ENCODE peak calls at places on chromosomes 5 and 9, in ten cellular contexts. J is astrocyte of the cerebellum, X is uterus, V is A549, T is epithelial cell of proximal tubule, E is Peyer's patch, P is transverse colon, H is MM.1S, F is fibroblast of the aortic adventitia, C is AG09309. L is an unnamed sample.

GRCh38 chr5:169160405-169160901 is 140.5 kb downstream of the SLIT3 start:
- DNase-seq in E (no peak), H (no peak), X (peak; percentile 61), C (no peak), J (no peak), V (peak; percentile 46), P (no peak), T (no peak), F (peak; percentile 97), L (no peak)

GRCh38 chr5:150486402-150487198 is 21.3 kb upstream of the NDST1 start:
- DNase-seq in F (peak; percentile 52), J (no peak), P (peak; percentile 57), E (peak; percentile 30), X (peak; percentile 65), T (no peak), C (no peak), V (peak; percentile 64), H (peak; percentile 56), L (peak; percentile 64)

GRCh38 chr9:127903557-127904475 is 4.4 kb upstream of the ST6GALNAC6 start:
- DNase-seq in H (no peak), X (peak; percentile 78), C (no peak), E (peak; percentile 96), J (no peak), F (no peak), T (no peak), P (peak; percentile 91), V (no peak), L (peak; percentile 79)

GRCh38 chr5:157994271-157994691 is 135.3 kb upstream of the CLINT1 start:
- DNase-seq in X (no peak), T (no peak), E (no peak), P (no peak), H (no peak), F (no peak), J (peak; percentile 41), V (no peak), C (no peak), L (no peak)

GRCh38 chr9:106731910-106732309 is 131.1 kb upstream of the ZNF462 start:
- DNase-seq in P (no peak), T (no peak), V (no peak), F (no peak), C (no peak), X (no peak), E (no peak), H (no peak), J (no peak), L (no peak)

GRCh38 chr5:11166906-11167305 is 405.9 kb upstream of the DAP start:
- DNase-seq in C (no peak), J (no peak), F (no peak), V (no peak), T (no peak), E (no peak), P (no peak), H (no peak), X (no peak), L (no peak)

GRCh38 chr5:53167836-53168235 is 58.3 kb upstream of the MOCS2 start:
- DNase-seq in F (peak; percentile 50), J (peak; percentile 3), E (no peak), T (no peak), H (no peak), V (no peak), P (peak; percentile 31), C (peak; percentile 17), X (peak; percentile 26), L (no peak)

GRCh38 chr9:122180633-122181032 is 20.9 kb downstream of the MORN5 start:
- DNase-seq in C (peak; percentile 56), P (no peak), J (peak; percentile 20), F (peak; percentile 75), H (no peak), X (peak; percentile 57), E (no peak), V (peak; percentile 65), T (peak; percentile 23), L (no peak)

GRCh38 chr9:80881350-80881749 is 808.0 kb downstream of the TLE1 start:
- DNase-seq in V (no peak), H (no peak), J (no peak), T (no peak), E (no peak), X (no peak), F (no peak), C (no peak), P (no peak), L (no peak)

GRCh38 chr9:85108229-85108628 is 438.7 kb downstream of the NTRK2 start:
- DNase-seq in C (no peak), F (no peak), H (no peak), T (no peak), V (no peak), E (no peak), X (no peak), J (no peak), P (no peak), L (no peak)
- TF ChIP-seq CTCF in C (no peak), F (no peak), H (no peak), T (no peak), V (no peak), E (no peak), X (no peak), J (no peak), P (no peak), L (no peak)

GRCh38 chr5:77086611-77087483 is at the start of gene ZBED3:
- DNase-seq in J (peak; percentile 76), H (peak; percentile 54), F (peak; percentile 87), E (peak; percentile 66), V (peak; percentile 89), T (peak; percentile 70), P (peak; percentile 83), X (peak; percentile 78), C (peak; percentile 44), L (peak; percentile 70)
- TF ChIP-seq CTCF in J (no peak), H (peak; percentile 22), F (peak; percentile 11), E (peak; percentile 31), V (peak; percentile 44), T (peak; percentile 30), P (peak; percentile 28), X (no peak), C (peak; percentile 17), L (no peak)

GRCh38 chr5:76775921-76776320 is 42.9 kb upstream of the F2RL1 start:
- DNase-seq in F (no peak), P (no peak), J (no peak), T (no peak), C (no peak), X (no peak), V (no peak), E (no peak), H (no peak), L (no peak)

GRCh38 chr5:76785493-76785892 is 33.3 kb upstream of the F2RL1 start:
- DNase-seq in P (peak; percentile 54), C (no peak), T (peak; percentile 76), V (peak; percentile 93), F (peak; percentile 44), H (no peak), J (no peak), X (no peak), E (no peak), L (no peak)

GRCh38 chr5:76787237-76787636 is 31.6 kb upstream of the F2RL1 start:
- DNase-seq in E (no peak), F (peak; percentile 100), H (no peak), T (no peak), P (no peak), J (peak; percentile 98), X (peak; percentile 38), V (peak; percentile 83), C (no peak), L (no peak)

GRCh38 chr5:76782444-76782843 is 36.4 kb upstream of the F2RL1 start:
- DNase-seq in C (no peak), T (no peak), J (no peak), P (no peak), F (no peak), X (no peak), H (no peak), V (no peak), E (no peak), L (no peak)

GRCh38 chr5:76781775-76782174 is 37.1 kb upstream of the F2RL1 start:
- DNase-seq in V (no peak), H (no peak), E (no peak), F (no peak), T (no peak), J (no peak), P (no peak), C (no peak), X (no peak), L (no peak)
- TF ChIP-seq CTCF in V (no peak), H (no peak), E (no peak), F (no peak), T (no peak), J (no peak), P (no peak), C (no peak), X (no peak), L (no peak)

GRCh38 chr5:106875591-106876297 is 795.0 kb downstream of the EFNA5 start:
- DNase-seq in P (no peak), F (peak; percentile 25), C (no peak), V (peak; percentile 58), H (peak; percentile 81), X (no peak), E (no peak), T (no peak), J (no peak), L (peak; percentile 26)
- TF ChIP-seq CTCF in P (no peak), F (peak; percentile 34), C (peak; percentile 65), V (peak; percentile 28), H (peak; percentile 86), X (no peak), E (peak; percentile 13), T (peak; percentile 62), J (peak; percentile 19), L (peak; percentile 27)